ENCODE peak calls at places on chromosomes 2 and 18, in five cellular contexts. Z is H1, J is IMR-90, U is mesendoderm, S is neuronal stem cell. E is an unnamed sample.

GRCh38 chr2:86069091-86069685 is 36.5 kb downstream of the POLR1A start:
- DNase-seq in Z (no peak), J (no peak), U (peak), S (no peak), E (peak)

GRCh38 chr2:217193431-217194075 is 333.7 kb upstream of the TNP1 start:
- DNase-seq in Z (no peak), J (no peak), U (no peak), S (no peak), E (no peak)

GRCh38 chr18:13799396-13799795 is 24.6 kb upstream of the MC5R start:
- DNase-seq in Z (no peak), J (no peak), U (no peak), S (no peak), E (no peak)

GRCh38 chr2:199692489-199692888 is 158.5 kb downstream of the FTCDNL1 start:
- DNase-seq in Z (no peak), J (no peak), U (no peak), S (no peak), E (peak)

GRCh38 chr2:667332-668000 is 9.7 kb downstream of the TMEM18 start:
- DNase-seq in Z (no peak), J (peak), U (peak), S (no peak), E (peak)

GRCh38 chr2:148244593-148245292 is 223.9 kb downstream of the MBD5 start:
- DNase-seq in Z (no peak), J (peak), U (no peak), S (no peak), E (peak)

GRCh38 chr2:120246546-120247300 is 5.9 kb upstream of the RALB start:
- DNase-seq in Z (no peak), J (peak), U (no peak), S (no peak), E (peak)

GRCh38 chr2:200787351-200788128 is 24.2 kb upstream of the BZW1 start:
- DNase-seq in Z (no peak), J (peak), U (no peak), S (no peak), E (peak)

GRCh38 chr2:176242211-176242610 is 27.0 kb upstream of the MTX2 start:
- DNase-seq in Z (no peak), J (no peak), U (no peak), S (no peak), E (no peak)

GRCh38 chr2:134582547-134582899 is 136.3 kb downstream of the TMEM163 start:
- DNase-seq in Z (no peak), J (no peak), U (no peak), S (no peak), E (no peak)

GRCh38 chr2:25362564-25363145 is 20.9 kb upstream of the DNMT3A start:
- DNase-seq in Z (no peak), J (no peak), U (no peak), S (no peak), E (no peak)

GRCh38 chr18:45255142-45255890 is 360.0 kb upstream of the SLC14A2 start:
- DNase-seq in Z (no peak), J (peak), U (peak), S (no peak), E (peak)

GRCh38 chr2:235963853-235964577 is 204.2 kb downstream of the GBX2 start:
- DNase-seq in Z (no peak), J (no peak), U (no peak), S (no peak), E (no peak)

GRCh38 chr2:125405816-125406215 is 1250.1 kb upstream of the GYPC start:
- DNase-seq in Z (no peak), J (peak), U (peak), S (no peak), E (peak)

GRCh38 chr2:168678153-168678853 is 124.1 kb upstream of the NOSTRIN start:
- DNase-seq in Z (no peak), J (no peak), U (no peak), S (no peak), E (no peak)

GRCh38 chr2:69797836-69798465 is 31.5 kb upstream of the GMCL1 start:
- DNase-seq in Z (no peak), J (no peak), U (peak), S (no peak), E (peak)

GRCh38 chr18:47979611-47980200 is 49.2 kb upstream of the SMAD2 start:
- DNase-seq in Z (no peak), J (no peak), U (peak), S (no peak), E (no peak)

GRCh38 chr2:165970663-165971062 is 17.1 kb upstream of the TTC21B start:
- DNase-seq in Z (no peak), J (no peak), U (peak), S (no peak), E (no peak)

GRCh38 chr2:4715065-4715464 is 977.1 kb upstream of the SOX11 start:
- DNase-seq in Z (no peak), J (no peak), U (peak), S (no peak), E (no peak)

GRCh38 chr2:36609507-36609906 is 11.5 kb upstream of the FEZ2 start:
- DNase-seq in Z (no peak), J (no peak), U (no peak), S (no peak), E (peak)

GRCh38 chr18:23689616-23690504 is 607 bp downstream of the LAMA3 start:
- DNase-seq in Z (no peak), J (no peak), U (peak), S (peak), E (no peak)

GRCh38 chr2:220043993-220044335 is 416.5 kb downstream of the SLC4A3 start:
- DNase-seq in Z (no peak), J (no peak), U (peak), S (no peak), E (peak)

DNA sequence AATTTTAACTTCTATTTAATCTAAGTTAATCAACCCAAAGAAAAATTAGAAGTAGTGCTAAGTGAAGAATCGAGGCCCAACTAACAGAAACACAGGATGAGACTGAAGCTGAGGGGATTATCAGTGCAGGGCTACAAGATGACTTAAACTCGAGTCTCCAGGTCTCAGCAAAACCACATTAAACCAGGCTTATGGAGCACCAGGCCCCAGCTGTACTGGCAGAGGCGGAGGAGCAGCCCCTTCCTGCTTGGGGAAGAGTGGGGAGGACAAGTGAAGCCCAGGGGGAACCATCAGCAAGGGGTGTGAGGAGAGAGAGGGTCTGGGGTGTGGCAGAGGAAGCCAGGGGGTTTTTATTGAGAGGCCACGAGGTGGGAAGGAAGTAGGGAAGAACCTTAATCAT is 135.9 kb upstream of the EPAS1 start:
- DNase-seq in Z (no peak), J (no peak), U (no peak), S (no peak), E (no peak)
- H2BK15ac ChIP-seq in Z (no peak), J (no peak), U (no peak), S (no peak), E (no peak)

GRCh38 chr2:73293534-73294171 is at the start of gene EGR4:
- DNase-seq in Z (peak), J (peak), U (peak), S (no peak), E (peak)
- H3K4me3 ChIP-seq in Z (peak), J (peak), U (peak), S (peak), E (peak)

DNA sequence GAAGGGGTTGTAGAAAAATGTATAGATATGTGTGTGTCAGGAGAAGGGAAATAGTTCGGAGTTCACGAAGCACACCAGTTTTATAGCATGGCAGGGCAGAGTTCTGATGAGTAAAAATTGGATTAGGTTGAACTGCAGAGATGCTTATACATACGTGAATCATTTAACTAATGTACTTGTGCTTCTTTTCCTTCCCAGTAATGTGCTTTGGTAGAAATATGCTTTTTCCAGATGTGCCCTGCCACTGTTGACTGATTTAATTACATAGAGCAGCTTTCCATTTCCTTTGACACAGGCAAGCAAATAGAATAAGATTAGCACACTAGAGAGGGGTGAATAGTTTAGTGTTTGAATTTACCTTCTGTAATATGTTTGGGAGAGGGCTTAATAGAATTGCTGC is 29.0 kb upstream of the ARMC9 start:
- DNase-seq in Z (no peak), J (no peak), U (no peak), S (no peak), E (no peak)
- H3K9ac ChIP-seq in Z (no peak), J (no peak), U (no peak), S (no peak), E (peak)

GRCh38 chr2:174012347-174013309 is 47.5 kb upstream of the SP3 start:
- DNase-seq in Z (no peak), J (no peak), U (peak), S (no peak), E (peak)
- H2BK15ac ChIP-seq in Z (peak), J (peak), U (no peak), S (peak), E (peak)

GRCh38 chr2:55869637-55870325 is 53.8 kb downstream of the EFEMP1 start:
- DNase-seq in Z (no peak), J (peak), U (peak), S (no peak), E (no peak)
- H3K4me3 ChIP-seq in Z (no peak), J (no peak), U (no peak), S (no peak), E (no peak)

GRCh38 chr2:241904791-241905710 is 35.5 kb downstream of the RTP5 start:
- DNase-seq in Z (no peak), J (no peak), U (no peak), S (no peak), E (no peak)
- H3K9ac ChIP-seq in Z (no peak), J (no peak), U (no peak), S (no peak), E (no peak)

GRCh38 chr2:67137699-67138098 is 259.4 kb upstream of the ETAA1 start:
- DNase-seq in Z (no peak), J (no peak), U (no peak), S (no peak), E (no peak)
- H2BK15ac ChIP-seq in Z (no peak), J (no peak), U (no peak), S (no peak), E (no peak)

GRCh38 chr18:51108330-51108729 is 78.3 kb downstream of the SMAD4 start:
- DNase-seq in Z (no peak), J (no peak), U (no peak), S (no peak), E (peak)

GRCh38 chr18:51107594-51108305 is 77.7 kb downstream of the SMAD4 start:
- DNase-seq in Z (no peak), J (peak), U (no peak), S (no peak), E (peak)

GRCh38 chr18:51107082-51107481 is 77.1 kb downstream of the SMAD4 start:
- DNase-seq in Z (no peak), J (no peak), U (no peak), S (no peak), E (no peak)

DNA sequence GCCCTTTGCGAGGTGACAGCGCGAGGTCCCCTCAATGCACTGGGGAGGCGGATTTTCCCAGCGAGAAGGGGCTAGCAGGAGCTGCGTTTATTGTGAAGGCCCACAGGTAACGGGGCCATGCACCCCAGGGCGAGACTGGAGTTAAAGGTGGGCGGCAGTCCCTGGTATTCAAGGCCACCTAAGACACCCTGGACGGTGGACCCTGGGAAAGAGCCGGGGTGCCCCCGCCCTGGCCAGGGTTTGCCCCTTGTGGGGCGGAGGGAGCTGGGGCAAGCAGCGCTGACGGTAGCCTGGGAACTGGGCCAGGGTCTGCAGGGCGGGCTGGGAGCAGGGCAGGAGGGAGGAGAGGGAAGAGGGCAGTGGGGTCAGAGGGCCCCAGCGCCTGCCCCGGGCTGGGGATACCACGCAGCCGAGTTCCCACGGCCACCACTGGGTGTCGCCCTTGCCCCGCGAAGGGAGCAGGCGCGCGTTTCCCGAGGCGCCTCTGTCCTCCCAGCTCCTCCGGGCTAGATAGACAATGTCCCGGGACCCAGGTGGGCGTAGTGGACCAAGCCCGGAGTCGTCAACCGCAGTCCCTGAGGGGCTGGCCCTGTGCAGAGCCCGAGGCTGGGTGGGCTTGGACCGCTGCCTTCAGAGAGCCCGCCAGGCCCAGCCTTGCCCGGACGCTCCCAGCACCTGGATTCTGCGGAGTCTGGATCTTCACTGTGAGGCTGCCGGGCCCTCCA is 80.2 kb downstream of the SMAD4 start:
- DNase-seq in Z (no peak), J (peak), U (peak), S (peak), E (peak)
- H3K4me3 ChIP-seq in Z (no peak), J (no peak), U (no peak), S (no peak), E (no peak)

GRCh38 chr2:65077898-65078297 is 21.7 kb downstream of the CEP68 start:
- DNase-seq in Z (no peak), J (no peak), U (no peak), S (no peak), E (no peak)

GRCh38 chr2:65075176-65075575 is 19.0 kb downstream of the CEP68 start:
- DNase-seq in Z (no peak), J (peak), U (no peak), S (no peak), E (no peak)

GRCh38 chr2:65076345-65076710 is 20.1 kb downstream of the CEP68 start:
- DNase-seq in Z (no peak), J (peak), U (no peak), S (no peak), E (peak)

GRCh38 chr2:65073879-65074565 is 17.8 kb downstream of the CEP68 start:
- DNase-seq in Z (no peak), J (no peak), U (no peak), S (no peak), E (no peak)

GRCh38 chr2:65075605-65076344 is 19.6 kb downstream of the CEP68 start:
- DNase-seq in Z (no peak), J (no peak), U (peak), S (no peak), E (no peak)
- H3K9ac ChIP-seq in Z (no peak), J (no peak), U (no peak), S (no peak), E (peak)